ENCODE peak calls at places on chromosomes 7 and 10, in ten cellular contexts. O, K, B, F, V, G, T, W, C and I are unnamed samples.

GRCh38 chr10:123455861-123456260 is 210.3 kb upstream of the GPR26 start:
- DNase-seq in C (no peak), W (no peak), K (no peak), V (no peak), B (no peak), T (no peak), O (no peak), G (no peak), F (no peak), I (no peak)

GRCh38 chr7:140230862-140231778 is 54.3 kb upstream of the KDM7A start:
- DNase-seq in V (peak; percentile 73), C (no peak), T (peak; percentile 56), F (peak; percentile 22), O (peak; percentile 39), W (peak; percentile 32), K (peak; percentile 63), B (no peak), G (no peak), I (peak; percentile 29)

GRCh38 chr10:117925369-117925768 is 121.4 kb downstream of the RAB11FIP2 start:
- DNase-seq in W (no peak), O (no peak), K (no peak), V (no peak), B (no peak), G (no peak), C (no peak), F (no peak), T (no peak), I (no peak)

GRCh38 chr10:3067859-3068179 is 471 bp downstream of the PFKP start:
- DNase-seq in W (no peak), B (no peak), F (no peak), G (no peak), T (no peak), O (no peak), K (no peak), C (no peak), V (peak; percentile 52), I (no peak)

GRCh38 chr7:158687406-158687805 is 17.2 kb downstream of the NCAPG2 start:
- DNase-seq in F (no peak), B (no peak), W (no peak), T (no peak), K (no peak), C (no peak), O (no peak), V (no peak), G (no peak), I (no peak)

GRCh38 chr7:46979439-46979838 is 602.5 kb downstream of the TNS3 start:
- DNase-seq in O (no peak), G (no peak), T (peak; percentile 13), W (no peak), K (no peak), V (no peak), B (no peak), F (no peak), C (no peak), I (no peak)

GRCh38 chr7:149494738-149495368 is 2.8 kb downstream of the ZNF746 start:
- DNase-seq in K (no peak), T (peak; percentile 40), B (no peak), O (no peak), G (no peak), V (no peak), W (no peak), F (no peak), C (no peak), I (no peak)

GRCh38 chr7:43660141-43660540 is 69.2 kb downstream of the COA1 start:
- DNase-seq in V (no peak), G (no peak), O (no peak), C (no peak), K (peak; percentile 19), B (no peak), F (no peak), T (no peak), W (no peak), I (no peak)

GRCh38 chr10:128324058-128324457 is 197.8 kb upstream of the MKI67 start:
- DNase-seq in T (no peak), C (no peak), G (no peak), K (no peak), O (peak; percentile 59), V (no peak), F (no peak), W (peak; percentile 27), B (no peak), I (no peak)

GRCh38 chr10:100989088-100989487 is 1.7 kb downstream of the TWNK start:
- DNase-seq in C (no peak), O (no peak), V (no peak), B (no peak), G (no peak), W (no peak), T (no peak), F (no peak), K (peak; percentile 20), I (no peak)

GRCh38 chr10:100986623-100986951 is 710 bp downstream of the MRPL43 start:
- DNase-seq in O (no peak), B (no peak), T (no peak), C (no peak), W (no peak), V (no peak), K (no peak), G (no peak), F (no peak), I (no peak)

GRCh38 chr10:100987685-100988049 is 324 bp downstream of the TWNK start:
- DNase-seq in C (no peak), K (no peak), F (no peak), B (no peak), T (no peak), G (no peak), O (no peak), V (no peak), W (no peak), I (no peak)

GRCh38 chr10:100986952-100987684 is at the start of the genes MRPL43 and TWNK:
- DNase-seq in W (peak; percentile 66), G (peak; percentile 90), V (peak; percentile 89), B (peak; percentile 60), T (peak; percentile 92), C (no peak), K (peak; percentile 72), F (peak; percentile 83), O (peak; percentile 85), I (peak; percentile 74)

DNA sequence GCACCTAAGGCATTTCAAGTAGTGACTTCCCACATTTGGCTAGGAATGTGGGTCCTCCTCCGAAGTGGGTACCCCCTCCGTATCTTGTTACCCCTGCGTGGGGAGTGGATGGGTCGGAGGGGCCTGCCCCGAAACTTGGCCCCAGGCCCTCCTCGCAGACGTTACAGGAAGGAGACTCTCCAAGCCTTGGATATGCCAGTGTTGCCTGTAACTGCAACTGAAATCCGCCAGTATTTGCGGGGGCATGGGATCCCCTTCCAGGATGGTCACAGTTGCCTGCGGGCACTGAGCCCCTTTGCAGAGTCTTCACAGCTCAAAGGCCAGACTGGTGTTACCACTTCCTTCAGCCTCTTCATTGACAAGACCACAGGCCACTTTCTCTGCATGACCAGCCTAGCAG is 823 bp downstream of the TWNK start:
- DNase-seq in G (no peak), C (no peak), V (no peak), K (no peak), O (no peak), W (no peak), T (no peak), B (no peak), F (no peak), I (no peak)
- H3K36me3 ChIP-seq in G (peaks cover 33% of the 10 kb centered on the region), C (peaks cover 17% of the 10 kb centered on the region), V (peaks cover 13% of the 10 kb centered on the region), K (peaks cover 16% of the 10 kb centered on the region), O (peaks cover 3% of the 10 kb centered on the region), W (peaks cover 61% of the 10 kb centered on the region), T (peaks cover 15% of the 10 kb centered on the region), B (no peaks in the 10 kb centered on the region), F (peaks cover 31% of the 10 kb centered on the region), I (peaks cover 22% of the 10 kb centered on the region)

GRCh38 chr10:6927001-6927400 is 346.9 kb upstream of the PRKCQ start:
- DNase-seq in G (no peak), V (no peak), F (no peak), T (no peak), W (no peak), C (no peak), K (no peak), O (no peak), B (no peak), I (no peak)

GRCh38 chr10:6928531-6929080 is 348.5 kb upstream of the PRKCQ start:
- DNase-seq in B (no peak), O (no peak), K (no peak), G (no peak), V (peak; percentile 60), W (peak; percentile 20), T (peak; percentile 4), F (no peak), C (no peak), I (no peak)

GRCh38 chr10:6924166-6924565 is 344.1 kb upstream of the PRKCQ start:
- DNase-seq in W (no peak), B (no peak), F (no peak), O (no peak), C (no peak), K (peak; percentile 39), G (no peak), V (no peak), T (peak; percentile 45), I (peak; percentile 20)

GRCh38 chr10:6929157-6929830 is 349.2 kb upstream of the PRKCQ start:
- DNase-seq in C (no peak), O (no peak), K (no peak), G (no peak), B (no peak), F (no peak), W (no peak), T (no peak), V (no peak), I (no peak)
- H3K4me3 ChIP-seq in C (no peak overlapping the region), O (no peak overlapping the region), K (no peak overlapping the region), G (no peak overlapping the region), B (no peak overlapping the region), F (no peak overlapping the region), W (no peak overlapping the region), T (no peak overlapping the region), V (no peak overlapping the region), I (no peak overlapping the region)

DNA sequence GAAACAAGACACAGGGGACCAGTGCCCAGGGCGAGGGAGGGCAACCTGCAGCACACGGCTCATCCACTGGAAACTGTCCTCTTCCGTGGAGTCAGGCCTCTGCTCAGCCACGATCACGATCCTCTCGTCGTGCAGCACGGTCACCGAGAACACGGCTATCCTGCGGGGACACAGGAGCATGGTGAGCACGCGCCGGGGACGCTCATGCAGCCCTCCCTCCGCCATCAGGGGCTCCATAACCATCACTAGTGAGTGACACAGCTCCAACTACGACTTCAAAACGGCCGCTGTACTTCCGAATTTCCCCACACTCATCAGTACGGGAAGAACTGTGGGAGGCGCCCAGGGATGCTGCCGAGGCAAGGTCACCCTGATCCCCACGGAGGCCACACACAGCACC is 227.9 kb downstream of the ZMYND11 start:
- DNase-seq in G (no peak), V (no peak), W (no peak), O (no peak), K (no peak), C (no peak), T (no peak), B (no peak), F (no peak), I (no peak)
- H3K36me3 ChIP-seq in G (peaks cover 76% of the 10 kb centered on the region), V (no peaks in the 10 kb centered on the region), W (peaks cover 54% of the 10 kb centered on the region), O (no peaks in the 10 kb centered on the region), K (no peaks in the 10 kb centered on the region), C (peaks cover 53% of the 10 kb centered on the region), T (peaks cover 18% of the 10 kb centered on the region), B (no peaks in the 10 kb centered on the region), F (peaks cover 48% of the 10 kb centered on the region), I (peaks cover 7% of the 10 kb centered on the region)

DNA sequence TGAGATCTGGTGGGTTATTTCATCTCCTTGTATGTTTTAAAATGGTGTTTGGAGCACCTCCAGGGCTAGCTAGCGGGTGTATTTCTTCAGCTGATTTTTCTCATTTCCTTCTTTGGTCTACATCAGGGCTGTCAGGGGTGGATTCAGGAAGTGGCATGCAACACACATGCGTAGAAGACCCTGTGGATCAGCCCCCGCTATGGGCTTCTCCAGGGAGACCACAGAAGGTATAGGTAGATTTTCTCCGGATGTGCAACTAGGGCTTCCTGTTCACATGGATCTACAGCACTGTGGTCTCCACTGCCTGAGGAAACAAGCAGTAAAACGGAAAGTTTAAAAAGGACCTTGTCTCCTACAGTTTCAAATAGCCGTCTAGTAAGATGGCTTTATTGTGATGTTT is 10.4 kb downstream of the NUB1 start:
- DNase-seq in T (no peak), C (no peak), B (no peak), V (peak; percentile 79), F (no peak), W (no peak), O (no peak), G (no peak), K (no peak), I (no peak)
- H3K4me3 ChIP-seq in T (no peak overlapping the region), C (no peak overlapping the region), B (no peak overlapping the region), V (peak overlapping the region; percentile 3), F (no peak overlapping the region), W (no peak overlapping the region), O (no peak overlapping the region), G (no peak overlapping the region), K (no peak overlapping the region), I (no peak overlapping the region)